ENCODE peak calls at places on chromosomes 5 and 9, in seven cellular contexts. R, S, F, V, H, U and A are unnamed samples.

GRCh38 chr5:39605966-39606591 is 181.3 kb upstream of the DAB2 start:
- DNase-seq in R (no peak), V (no peak), F (no peak), S (no peak), U (peak; percentile 74), H (no peak), A (no peak)

GRCh38 chr5:124126504-124127240 is 614.7 kb downstream of the CSNK1G3 start:
- DNase-seq in F (no peak), H (no peak), V (no peak), R (no peak), S (no peak), U (no peak), A (no peak)

GRCh38 chr5:50699737-50700136 is 33.3 kb downstream of the PARP8 start:
- DNase-seq in S (no peak), H (no peak), U (no peak), R (no peak), F (no peak), V (no peak), A (no peak)

GRCh38 chr9:23663536-23663935 is 162.5 kb downstream of the ELAVL2 start:
- DNase-seq in F (no peak), V (no peak), R (no peak), H (no peak), S (no peak), U (no peak), A (no peak)

GRCh38 chr9:132901859-132902831 is 23.4 kb downstream of the SPACA9 start:
- DNase-seq in U (peak; percentile 82), V (peak; percentile 70), R (peak; percentile 50), F (peak; percentile 80), S (peak; percentile 75), H (peak; percentile 78), A (peak; percentile 68)

GRCh38 chr5:180803181-180804128 is 849 bp upstream of the MGAT1 start:
- DNase-seq in H (no peak), U (no peak), S (peak; percentile 48), R (peak; percentile 78), F (peak; percentile 96), V (peak; percentile 69), A (no peak)

GRCh38 chr9:73038613-73039012 is 85.8 kb upstream of the ALDH1A1 start:
- DNase-seq in S (no peak), U (peak; percentile 77), F (peak; percentile 54), R (no peak), V (peak; percentile 29), H (peak; percentile 57), A (peak; percentile 47)

GRCh38 chr9:503331-503730 is 288.7 kb downstream of the DOCK8 start:
- DNase-seq in S (no peak), H (no peak), R (no peak), V (no peak), U (no peak), F (no peak), A (no peak)

GRCh38 chr9:24245988-24246387 is 299.7 kb downstream of the IZUMO3 start:
- DNase-seq in F (no peak), H (no peak), R (no peak), V (no peak), S (no peak), U (peak; percentile 29), A (no peak)

GRCh38 chr5:40736103-40736875 is 19.5 kb downstream of the TTC33 start:
- DNase-seq in H (no peak), F (no peak), R (no peak), V (no peak), U (peak; percentile 63), S (peak; percentile 48), A (no peak)

GRCh38 chr5:5421149-5421960 is 1.1 kb upstream of the ICE1 start:
- DNase-seq in V (no peak), R (no peak), U (no peak), S (no peak), F (no peak), H (peak; percentile 17), A (peak; percentile 14)

GRCh38 chr9:35277171-35277520 is 115.3 kb downstream of the UNC13B start:
- DNase-seq in R (no peak), S (no peak), V (no peak), H (no peak), U (no peak), F (no peak), A (no peak)

GRCh38 chr5:58988938-58989337 is 406.1 kb downstream of the RAB3C start:
- DNase-seq in V (no peak), H (no peak), F (no peak), S (no peak), U (no peak), R (no peak), A (no peak)

GRCh38 chr5:176737001-176737745 is 73.2 kb upstream of the UNC5A start:
- DNase-seq in S (no peak), F (peak; percentile 21), H (no peak), U (no peak), V (peak; percentile 17), R (no peak), A (no peak)

GRCh38 chr5:67578011-67578410 is 381.4 kb upstream of the CD180 start:
- DNase-seq in F (no peak), H (no peak), U (no peak), S (no peak), R (no peak), V (no peak), A (no peak)

GRCh38 chr9:108565651-108566378 is 290.0 kb downstream of the ACTL7B start:
- DNase-seq in V (peak; percentile 60), H (peak; percentile 62), R (peak; percentile 48), U (peak; percentile 82), S (peak; percentile 76), F (peak; percentile 66), A (peak; percentile 66)

GRCh38 chr9:90888941-90889340 is 87.3 kb downstream of the SYK start:
- DNase-seq in U (no peak), R (no peak), H (no peak), S (no peak), F (no peak), V (no peak), A (no peak)
- H3K4me3 ChIP-seq in U (no peak overlapping the region), R (no peak overlapping the region), H (no peak overlapping the region), S (no peak overlapping the region), F (no peak overlapping the region), V (no peak overlapping the region), A (no peak overlapping the region)

DNA sequence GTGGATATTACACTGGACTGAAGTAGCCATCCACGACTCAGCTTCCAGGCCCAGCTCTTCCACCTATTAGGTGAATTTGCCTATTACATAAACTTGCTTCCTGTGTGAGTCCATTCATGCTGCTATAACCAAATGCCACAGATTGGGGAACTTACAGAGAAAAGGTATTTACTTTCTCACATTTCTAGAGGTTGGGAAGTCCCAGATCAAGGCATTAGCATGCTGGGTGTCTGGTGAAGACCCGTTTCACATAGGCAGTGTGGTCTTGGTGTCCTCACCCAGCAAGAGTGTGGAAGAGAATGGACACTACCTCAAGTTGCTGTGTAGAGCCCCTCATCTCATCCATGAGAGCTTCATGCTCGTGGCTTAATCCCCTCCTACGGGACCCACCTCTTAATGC is 282.6 kb downstream of the IRX1 start:
- DNase-seq in S (no peak), F (no peak), R (no peak), U (no peak), H (no peak), V (no peak), A (no peak)
- H3K9me3 ChIP-seq in S (peaks cover 37% of the 10 kb centered on the region), F (no peaks in the 10 kb centered on the region), R (no peaks in the 10 kb centered on the region), U (no peaks in the 10 kb centered on the region), H (no peaks in the 10 kb centered on the region), V (peaks cover 17% of the 10 kb centered on the region), A (no peaks in the 10 kb centered on the region)

GRCh38 chr9:70949239-70949638 is 172.2 kb downstream of the TRPM3 start:
- DNase-seq in H (no peak), V (no peak), U (no peak), S (no peak), F (no peak), R (no peak), A (no peak)

GRCh38 chr9:70947519-70947918 is 173.9 kb downstream of the TRPM3 start:
- DNase-seq in R (no peak), S (no peak), U (no peak), F (no peak), H (no peak), V (no peak), A (no peak)

GRCh38 chr9:70948744-70949143 is 172.7 kb downstream of the TRPM3 start:
- DNase-seq in H (no peak), U (no peak), V (no peak), F (no peak), R (no peak), S (no peak), A (no peak)

GRCh38 chr9:70952131-70952727 is 169.2 kb downstream of the TRPM3 start:
- DNase-seq in V (no peak), R (no peak), U (no peak), F (no peak), S (no peak), H (no peak), A (no peak)

DNA sequence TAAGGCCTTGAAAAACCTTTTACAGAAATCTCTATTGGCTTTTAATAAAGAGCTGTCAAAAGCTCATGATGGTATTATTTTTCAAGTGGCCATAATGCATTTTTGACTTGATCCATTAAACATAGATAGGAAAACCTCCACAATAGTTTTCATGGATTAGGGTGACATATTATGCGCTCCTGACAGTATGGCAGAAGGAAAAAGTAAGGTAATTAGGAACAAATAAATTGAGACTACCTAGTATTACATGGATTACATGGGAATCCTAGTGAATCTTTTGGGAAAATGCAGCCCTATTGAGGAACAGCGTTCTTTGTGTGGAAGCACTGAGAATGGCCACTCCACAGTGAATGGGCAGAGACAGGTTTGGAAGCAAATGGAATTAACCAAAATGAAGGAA is 171.2 kb downstream of the TRPM3 start:
- DNase-seq in H (no peak), S (no peak), R (no peak), F (no peak), V (no peak), U (no peak), A (no peak)
- TF ChIP-seq CTCF in H (no peak), S (no peak), R (no peak), F (no peak), V (no peak), U (no peak), A (no peak)

DNA sequence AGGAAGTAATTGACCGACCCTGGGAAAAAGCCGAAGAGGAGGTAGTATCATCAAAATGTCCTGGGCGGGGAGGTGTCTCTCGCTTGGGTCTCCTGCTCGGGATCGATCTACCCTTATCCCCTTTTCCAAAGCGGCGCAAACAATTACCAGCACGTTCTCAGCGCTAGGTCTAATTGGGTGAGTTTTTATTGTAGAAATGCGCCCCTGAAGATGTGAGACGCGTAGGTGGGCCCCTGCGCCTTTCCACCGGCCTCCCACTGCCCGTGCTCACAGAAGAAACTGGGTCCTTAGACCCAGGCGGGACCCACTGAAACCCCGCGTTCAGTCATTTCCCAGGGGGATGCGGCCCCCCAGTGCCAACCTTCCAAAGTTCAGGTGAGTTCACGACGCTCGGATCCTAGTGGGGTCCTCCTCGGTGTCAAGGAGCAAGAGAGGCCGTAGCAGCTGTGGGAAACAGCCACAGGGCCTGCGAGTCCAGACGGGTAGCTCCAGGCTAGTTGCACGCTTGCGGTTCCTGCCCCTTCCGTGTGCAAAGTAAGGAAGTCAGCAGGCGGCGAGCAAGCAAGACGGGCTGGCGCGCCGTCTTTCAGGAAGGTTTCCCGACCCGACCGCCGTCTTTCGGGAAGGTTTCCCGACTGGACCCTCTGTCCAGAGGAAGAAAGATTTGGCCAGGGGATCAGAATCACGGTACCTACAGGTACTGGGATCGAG is 1.5 kb downstream of the SMIM32 start:
- DNase-seq in V (no peak), F (no peak), U (no peak), R (no peak), H (no peak), S (no peak), A (no peak)
- H3K4me3 ChIP-seq in V (peak overlapping the region; percentile 46), F (peak overlapping the region; percentile 69), U (no peak overlapping the region), R (peak overlapping the region; percentile 39), H (no peak overlapping the region), S (no peak overlapping the region), A (no peak overlapping the region)

GRCh38 chr5:141343242-141343952 is at the start of gene PCDHGA3:
- DNase-seq in F (no peak), U (peak; percentile 61), V (no peak), R (no peak), S (no peak), H (no peak), A (no peak)
- H3K9me3 ChIP-seq in F (peaks cover 28% of the 10 kb centered on the region), U (peaks cover 31% of the 10 kb centered on the region), V (peaks cover 98% of the 10 kb centered on the region), R (peaks cover 51% of the 10 kb centered on the region), S (peaks cover 29% of the 10 kb centered on the region), H (peaks cover 4% of the 10 kb centered on the region), A (no peaks in the 10 kb centered on the region)

GRCh38 chr5:10288600-10289213 is 19.0 kb downstream of the CMBL start:
- DNase-seq in S (no peak), R (peak; percentile 43), U (no peak), F (peak; percentile 91), H (peak; percentile 100), V (peak; percentile 96), A (peak; percentile 94)
- TF ChIP-seq CTCF in S (no peak), R (no peak), U (no peak), F (no peak), H (no peak), V (no peak), A (no peak)